ENCODE peak calls at places on chromosomes 4 and X, in eight cellular contexts. F is choroid plexus epithelial cell, G is right atrium auricular region, K is astrocyte of the spinal cord, E is lower leg skin, H is germinal center, D is left lung, B is NCI-H1105 treated with DMSO at 0.1 percent for 48 hours. O is an unnamed sample.

GRCh38 chr4:187604984-187605383 is 390.6 kb upstream of the ZFP42 start:
- DNase-seq in F (no peak), G (no peak), K (no peak), E (no peak), H (no peak), D (no peak), B (no peak), O (no peak)

GRCh38 chr4:77710125-77710524 is 104.5 kb downstream of the CXCL13 start:
- DNase-seq in F (no peak), G (no peak), K (no peak), E (no peak), H (no peak), D (no peak), B (no peak), O (no peak)

GRCh38 chrX:97126020-97126419 is 242.3 kb downstream of the RPA4 start:
- DNase-seq in F (peak; percentile 36), G (no peak), K (peak; percentile 15), E (no peak), H (no peak), D (no peak), B (no peak), O (no peak)

GRCh38 chr4:160872491-160872890 is 1291.3 kb downstream of the FSTL5 start:
- DNase-seq in F (no peak), G (no peak), K (no peak), E (no peak), H (no peak), D (no peak), B (no peak), O (no peak)

GRCh38 chr4:4778491-4779003 is 80.9 kb upstream of the MSX1 start:
- DNase-seq in F (no peak), G (no peak), K (no peak), E (no peak), H (no peak), D (no peak), B (no peak), O (no peak)

GRCh38 chrX:48703642-48704481 is 7.3 kb downstream of the SUV39H1 start:
- DNase-seq in F (peak; percentile 9), G (no peak), K (peak; percentile 19), E (no peak), H (no peak), D (no peak), B (no peak), O (no peak)

GRCh38 chr4:96739101-96739500 is 899.2 kb downstream of the PDHA2 start:
- DNase-seq in F (peak; percentile 15), G (no peak), K (peak; percentile 17), E (no peak), H (no peak), D (no peak), B (no peak), O (no peak)

GRCh38 chr4:2673157-2673556 is 83.0 kb downstream of the TNIP2 start:
- DNase-seq in F (peak; percentile 40), G (no peak), K (no peak), E (no peak), H (no peak), D (no peak), B (no peak), O (no peak)

GRCh38 chr4:165124488-165124887 is 11.8 kb upstream of the TMEM192 start:
- DNase-seq in F (no peak), G (no peak), K (no peak), E (no peak), H (no peak), D (no peak), B (no peak), O (no peak)

GRCh38 chrX:72247206-72247944 is 8.5 kb upstream of the ERCC6L start:
- DNase-seq in F (peak; percentile 67), G (no peak), K (no peak), E (no peak), H (no peak), D (no peak), B (peak; percentile 66), O (no peak)

GRCh38 chr4:1385373-1386340 is 20.6 kb downstream of the NKX1-1 start:
- DNase-seq in F (no peak), G (no peak), K (no peak), E (peak; percentile 84), H (no peak), D (peak; percentile 75), B (no peak), O (peak; percentile 54)

GRCh38 chrX:64580035-64580434 is 184.8 kb upstream of the MTMR8 start:
- DNase-seq in F (no peak), G (no peak), K (no peak), E (no peak), H (no peak), D (no peak), B (no peak), O (no peak)

GRCh38 chr4:121706595-121707021 is 9.8 kb upstream of the ANXA5 start:
- DNase-seq in F (peak; percentile 83), G (no peak), K (peak; percentile 83), E (no peak), H (no peak), D (no peak), B (no peak), O (no peak)

GRCh38 chr4:88341227-88342192 is 37.1 kb upstream of the HERC6 start:
- DNase-seq in F (peak; percentile 98), G (peak; percentile 61), K (peak; percentile 93), E (no peak), H (no peak), D (no peak), B (peak; percentile 0), O (no peak)

GRCh38 chrX:108704839-108705238 is 31.5 kb downstream of the IRS4 start:
- DNase-seq in F (no peak), G (no peak), K (no peak), E (no peak), H (no peak), D (no peak), B (no peak), O (no peak)

GRCh38 chrX:87517571-87518141 is at the start of gene KLHL4:
- DNase-seq in F (peak; percentile 97), G (peak; percentile 56), K (peak; percentile 96), E (no peak), H (no peak), D (no peak), B (no peak), O (no peak)

GRCh38 chrX:9171841-9172240 is 137.9 kb upstream of the FAM9B start:
- DNase-seq in F (peak; percentile 25), G (no peak), K (peak; percentile 55), E (no peak), H (no peak), D (no peak), B (no peak), O (no peak)

GRCh38 chrX:70129811-70130210 is 3.4 kb upstream of the IGBP1 start:
- DNase-seq in F (no peak), G (no peak), K (no peak), E (no peak), H (no peak), D (no peak), B (no peak), O (no peak)

GRCh38 chr4:70902577-70903281 is 560 bp downstream of the MOB1B start:
- DNase-seq in F (no peak), G (no peak), K (peak; percentile 23), E (no peak), H (peak; percentile 63), D (no peak), B (peak; percentile 7), O (peak; percentile 80)

GRCh38 chr4:123018391-123018755 is 96.0 kb upstream of the NUDT6 start:
- DNase-seq in F (peak; percentile 18), G (no peak), K (peak; percentile 26), E (no peak), H (no peak), D (no peak), B (no peak), O (no peak)

O was measured in suprapubic skin.